ENCODE peak calls at places on chromosomes 2 and 18, in six cellular contexts. V is gastrocnemius medialis, P is tibial nerve, H is breast epithelium, X is IMR-90, B is HCT116. K is an unnamed sample.

GRCh38 chr2:103785432-103785831 is 1023.6 kb downstream of the TMEM182 start:
- DNase-seq in V (no peak), P (no peak), H (no peak), X (no peak), B (no peak), K (no peak)

GRCh38 chr2:131584940-131585339 is 57.3 kb downstream of the CCDC74A start:
- DNase-seq in V (no peak), P (no peak), H (no peak), X (no peak), B (no peak), K (no peak)

GRCh38 chr2:69641887-69642708 is 1.4 kb downstream of the AAK1 start:
- DNase-seq in V (no peak), P (no peak), H (no peak), X (no peak), B (no peak), K (no peak)

GRCh38 chr18:49778826-49779465 is 34.4 kb downstream of the ACAA2 start:
- DNase-seq in V (no peak), P (no peak), H (no peak), X (no peak), B (no peak), K (no peak)

GRCh38 chr2:187497858-187498463 is 49.9 kb upstream of the CALCRL start:
- DNase-seq in V (no peak), P (no peak), H (no peak), X (no peak), B (peak; percentile 22), K (no peak)

GRCh38 chr18:36247036-36247435 is 50.5 kb upstream of the FHOD3 start:
- DNase-seq in V (no peak), P (no peak), H (no peak), X (peak; percentile 4), B (no peak), K (no peak)

GRCh38 chr2:229044581-229044980 is 226.5 kb downstream of the PID1 start:
- DNase-seq in V (no peak), P (no peak), H (no peak), X (no peak), B (no peak), K (no peak)

GRCh38 chr18:22840606-22841144 is 92.5 kb upstream of the RBBP8 start:
- DNase-seq in V (no peak), P (no peak), H (no peak), X (peak; percentile 49), B (no peak), K (no peak)

GRCh38 chr18:21342372-21342771 is 100.3 kb downstream of the GREB1L start:
- DNase-seq in V (no peak), P (no peak), H (no peak), X (no peak), B (no peak), K (no peak)

GRCh38 chr18:23629444-23629946 is 33.2 kb downstream of the ANKRD29 start:
- DNase-seq in V (no peak), P (no peak), H (no peak), X (no peak), B (no peak), K (no peak)

DNA sequence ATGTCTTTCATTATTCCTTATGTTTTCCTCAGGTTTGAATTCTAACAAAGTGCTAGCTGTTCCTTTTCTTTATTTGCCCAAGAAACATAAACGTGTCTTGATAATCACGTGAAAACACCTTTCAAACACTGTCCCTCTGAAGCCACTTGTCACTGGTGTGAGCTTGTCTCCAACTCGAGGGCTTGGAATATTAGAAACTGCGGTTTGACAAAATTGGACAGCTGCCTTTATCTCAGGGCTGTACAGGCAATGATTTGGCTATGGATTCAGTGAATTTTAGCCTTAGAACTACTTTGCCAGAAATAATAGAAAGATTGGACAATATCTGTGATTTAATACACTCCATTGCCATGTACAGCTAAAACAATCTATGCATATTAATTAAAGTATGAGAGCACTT is 763.0 kb upstream of the ACVR2A start:
- DNase-seq in V (no peak), P (no peak), H (peak; percentile 20), X (no peak), B (no peak), K (no peak)
- TF ChIP-seq POLR2A in V (no peak), P (no peak), H (no peak), X (no peak), B (no peak), K (no peak)

DNA sequence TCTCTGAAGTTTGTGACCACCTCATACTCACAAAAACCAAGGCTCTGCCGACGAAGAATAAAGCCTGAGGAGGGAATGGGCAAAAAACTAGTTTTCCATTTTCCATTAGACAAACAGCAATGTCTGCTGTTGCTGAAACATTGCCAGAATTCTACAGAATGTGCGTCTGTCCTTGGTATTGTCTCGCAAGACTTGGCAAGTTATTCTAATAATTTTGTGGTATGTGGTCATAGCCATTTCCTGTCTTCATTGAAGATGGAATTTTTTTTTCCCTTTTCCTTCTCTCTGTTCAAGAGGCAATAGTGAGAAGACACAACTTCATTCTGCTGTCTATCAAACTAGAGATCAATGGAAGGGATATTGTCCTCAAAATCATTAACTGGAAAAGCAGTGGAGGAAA is 296.1 kb downstream of the RND3 start:
- DNase-seq in V (no peak), P (no peak), H (no peak), X (peak; percentile 75), B (no peak), K (no peak)
- H3K27ac ChIP-seq in V (no peak overlapping the region), P (no peak overlapping the region), H (no peak overlapping the region), X (no peak overlapping the region), B (no peak overlapping the region), K (no peak overlapping the region)

GRCh38 chr18:11980555-11981382 is 538 bp upstream of the IMPA2 start:
- DNase-seq in V (peak; percentile 99), P (peak; percentile 95), H (peak; percentile 99), X (peak; percentile 96), B (peak; percentile 93), K (peak; percentile 100)
- TF ChIP-seq POLR2A in V (peak; percentile 98), P (peak; percentile 21), H (peak; percentile 59), X (peak; percentile 69), B (peak; percentile 26), K (peak; percentile 85)

GRCh38 chr2:84900951-84901350 is 4.5 kb upstream of the TMSB10 start:
- DNase-seq in V (no peak), P (no peak), H (no peak), X (no peak), B (no peak), K (no peak)

GRCh38 chr2:84894758-84895520 is 10.5 kb upstream of the TMSB10 start:
- DNase-seq in V (no peak), P (no peak), H (no peak), X (peak; percentile 52), B (no peak), K (peak; percentile 59)

GRCh38 chr2:84899181-84899580 is 6.3 kb upstream of the TMSB10 start:
- DNase-seq in V (no peak), P (no peak), H (no peak), X (no peak), B (no peak), K (peak; percentile 40)

GRCh38 chr2:84899681-84900080 is 5.8 kb upstream of the TMSB10 start:
- DNase-seq in V (no peak), P (no peak), H (no peak), X (no peak), B (no peak), K (no peak)

GRCh38 chr2:84897773-84898172 is 7.7 kb upstream of the TMSB10 start:
- DNase-seq in V (no peak), P (no peak), H (no peak), X (no peak), B (no peak), K (no peak)
- H3K27ac ChIP-seq in V (no peak overlapping the region), P (peak overlapping the region; percentile 66), H (no peak overlapping the region), X (peak overlapping the region; percentile 70), B (no peak overlapping the region), K (peak overlapping the region; percentile 53)

DNA sequence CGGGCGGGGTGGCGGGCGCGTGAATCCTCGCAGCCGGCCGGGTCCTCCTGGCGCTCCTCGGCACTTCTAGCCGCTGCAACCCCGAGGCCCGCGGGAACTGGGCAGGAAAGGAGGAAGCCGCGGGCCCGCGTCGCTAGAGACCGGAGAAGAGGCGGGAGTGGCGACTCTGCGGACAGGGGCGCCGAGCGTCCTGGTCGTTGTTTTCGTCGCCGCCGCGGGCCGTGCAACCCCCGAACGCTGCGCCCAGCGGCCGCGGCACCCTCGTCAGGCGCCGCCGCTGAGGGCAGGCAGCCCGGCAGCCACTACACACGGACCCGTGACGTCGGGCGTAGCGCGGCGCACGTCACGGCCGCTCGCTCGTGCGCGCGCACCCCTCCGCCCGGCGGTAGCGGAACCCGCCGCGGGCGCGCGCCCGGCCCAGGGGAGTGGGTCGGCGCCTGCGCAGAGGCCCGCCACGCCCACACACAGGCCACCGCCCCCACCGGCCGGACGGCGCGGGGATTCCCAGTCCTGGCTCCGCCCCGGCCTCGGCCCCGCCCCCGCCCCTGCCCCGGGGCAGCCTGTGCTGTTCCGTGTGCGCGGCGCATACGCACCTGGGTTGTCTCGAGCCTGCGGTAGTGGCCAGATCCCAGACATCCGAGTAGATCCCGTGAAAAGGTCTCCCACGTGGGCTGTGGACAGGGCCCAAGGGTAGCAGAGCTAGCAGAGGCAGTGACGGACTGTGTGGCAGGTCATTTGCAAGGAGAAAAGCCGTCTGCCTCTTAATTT is at the start of gene MAP3K2:
- DNase-seq in V (peak; percentile 98), P (peak; percentile 92), H (peak; percentile 91), X (peak; percentile 90), B (peak; percentile 72), K (peak; percentile 97)
- TF ChIP-seq POLR2A in V (peak; percentile 97), P (peak; percentile 89), H (peak; percentile 26), X (peak; percentile 95), B (peak; percentile 49), K (peak; percentile 66)

DNA sequence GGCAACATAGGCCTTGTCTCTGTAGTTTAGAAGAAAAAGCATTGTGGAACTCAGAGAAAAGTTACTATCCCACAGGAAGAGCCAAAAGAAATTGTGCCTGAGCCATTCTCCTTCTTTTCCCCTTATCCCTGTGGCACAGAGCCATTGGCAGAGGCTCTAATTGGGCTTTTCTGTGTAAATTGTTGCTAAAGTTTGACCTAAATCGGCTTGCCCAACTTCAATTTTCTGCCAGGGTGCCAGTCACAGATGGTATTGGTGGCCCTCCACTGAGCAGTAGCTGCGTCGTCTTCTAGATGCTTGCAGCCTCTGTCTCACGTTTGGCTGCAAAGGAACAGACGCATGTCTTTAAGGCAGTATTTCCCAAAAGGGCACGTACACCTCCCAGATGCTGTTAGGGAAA is 30.3 kb downstream of the ZNF532 start:
- DNase-seq in V (no peak), P (no peak), H (no peak), X (no peak), B (no peak), K (no peak)
- H3K27ac ChIP-seq in V (peak overlapping the region; percentile 37), P (peak overlapping the region; percentile 84), H (no peak overlapping the region), X (no peak overlapping the region), B (no peak overlapping the region), K (no peak overlapping the region)